ENCODE peak calls at places on chromosomes 5 and 9, in nine cellular contexts. H is upper lobe of right lung, B is A549, O is ovary, D is PC-3, E is fibroblast of the aortic adventitia, K is gastrocnemius medialis, U is A673, A is colonic mucosa. Z is an unnamed sample.

GRCh38 chr5:150757087-150757649 is 1.6 kb downstream of the DCTN4 start:
- DNase-seq in O (no peak), U (no peak), K (no peak), A (no peak), H (no peak), E (no peak), B (no peak), D (no peak), Z (peak)

GRCh38 chr9:98532147-98532546 is 176.6 kb downstream of the GABBR2 start:
- DNase-seq in U (no peak), H (no peak), O (no peak), E (no peak), A (no peak), B (no peak), D (no peak), K (no peak), Z (no peak)

GRCh38 chr9:113941056-113941455 is 64.9 kb downstream of the ZNF618 start:
- DNase-seq in K (no peak), A (no peak), U (no peak), B (no peak), O (no peak), D (no peak), E (peak), H (no peak), Z (no peak)

GRCh38 chr5:128498844-128499455 is 39.1 kb downstream of the FBN2 start:
- DNase-seq in O (no peak), B (peak), A (peak), U (peak), E (peak), D (peak), H (no peak), K (no peak), Z (peak)

GRCh38 chr5:115962565-115963402 is 509 bp downstream of the LVRN start:
- DNase-seq in K (no peak), U (no peak), A (no peak), D (no peak), O (peak), H (peak), B (no peak), E (no peak), Z (no peak)

GRCh38 chr5:78671609-78672008 is 23.0 kb upstream of the LHFPL2 start:
- DNase-seq in K (no peak), O (peak), U (no peak), A (peak), B (peak), D (peak), H (no peak), E (peak), Z (peak)

GRCh38 chr9:32738501-32739172 is 44.7 kb upstream of the TMEM215 start:
- DNase-seq in D (peak), A (no peak), O (no peak), U (no peak), K (no peak), H (no peak), E (no peak), B (peak), Z (peak)

GRCh38 chr9:31839273-31839672 is 545.2 kb upstream of the ACO1 start:
- DNase-seq in U (peak), A (no peak), K (no peak), D (peak), H (no peak), O (no peak), B (no peak), E (no peak), Z (no peak)

GRCh38 chr5:137280656-137281055 is 218.5 kb downstream of the SPOCK1 start:
- DNase-seq in O (no peak), H (no peak), B (peak), D (peak), U (no peak), K (no peak), E (no peak), A (no peak), Z (no peak)

GRCh38 chr9:3386753-3387152 is 139.0 kb downstream of the RFX3 start:
- DNase-seq in U (no peak), A (no peak), O (no peak), K (no peak), B (no peak), E (peak), H (no peak), D (no peak), Z (peak)

GRCh38 chr5:93497101-93497500 is 83.9 kb downstream of the NR2F1-AS1 start:
- DNase-seq in K (no peak), U (no peak), E (peak), B (no peak), A (no peak), H (no peak), D (no peak), O (no peak), Z (no peak)

DNA sequence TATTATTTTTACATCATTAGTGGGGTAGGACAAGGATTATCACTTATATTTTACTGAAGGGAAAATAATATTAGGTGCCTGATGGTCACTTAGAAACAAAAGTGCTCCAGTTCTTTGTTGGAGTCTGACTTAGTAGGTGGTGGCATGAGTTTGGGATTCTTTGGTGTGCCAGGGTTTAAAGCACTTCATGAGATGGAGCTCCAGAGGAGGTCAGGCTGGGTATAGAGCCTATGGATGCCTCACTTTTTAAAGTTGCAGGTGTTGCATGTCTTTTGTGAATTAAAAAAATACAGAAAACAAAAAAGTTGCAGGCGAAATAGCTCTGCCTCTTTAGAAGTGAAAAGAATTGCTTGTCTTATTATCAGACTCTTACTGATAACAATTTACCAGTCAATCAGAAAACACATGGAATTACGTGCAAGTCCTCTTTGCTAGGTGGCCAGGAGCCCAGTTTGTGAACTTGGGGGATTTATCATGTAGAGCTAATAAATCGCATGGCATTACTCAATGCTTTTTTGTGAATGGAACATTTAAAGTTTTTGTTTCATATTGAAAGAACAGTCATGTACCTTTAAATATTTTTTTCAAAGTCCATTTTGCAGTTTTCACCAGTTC is 1.6 kb downstream of the ITK start:
- DNase-seq in A (no peak), D (no peak), H (no peak), U (no peak), E (no peak), B (no peak), O (no peak), K (no peak), Z (no peak)
- H3K4me3 ChIP-seq in A (no peak), D (no peak), H (peak), U (no peak), E (no peak), B (no peak), O (no peak), K (no peak), Z (no peak)

DNA sequence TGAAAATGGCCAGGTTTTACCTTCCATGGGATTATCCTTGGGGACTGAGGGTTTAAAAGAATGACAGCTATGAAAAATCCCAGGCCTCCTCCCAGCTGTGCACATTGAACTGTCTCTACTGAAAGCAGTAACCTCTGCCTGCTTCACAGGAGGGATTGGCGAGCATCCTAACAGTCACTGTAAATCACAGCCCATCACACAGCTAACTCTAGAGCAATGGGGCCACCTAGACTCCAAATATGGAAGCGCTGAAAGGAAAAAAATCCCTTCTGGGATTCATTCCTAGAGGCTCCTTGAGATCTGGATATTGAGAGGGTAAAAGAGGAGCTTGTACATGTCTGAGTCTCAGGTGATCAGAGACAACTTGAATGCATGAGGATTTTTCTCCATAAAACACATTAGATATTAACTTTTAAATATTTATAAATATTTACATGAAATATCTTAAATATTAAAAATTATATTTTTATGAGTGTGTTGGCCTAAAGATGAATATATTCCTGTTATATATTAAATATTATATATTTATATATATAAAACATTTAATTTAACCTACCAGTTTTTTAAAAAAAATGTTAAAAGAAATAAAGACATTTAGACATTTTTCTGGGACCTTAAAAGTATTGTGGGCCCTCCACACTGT is 133.8 kb upstream of the SLC24A2 start:
- DNase-seq in H (no peak), E (peak), U (peak), D (peak), O (peak), K (no peak), B (peak), A (no peak), Z (peak)
- TF ChIP-seq CTCF in H (peak), E (peak), U (peak), D (peak), O (no peak), K (no peak), B (peak), A (no peak), Z (peak)

DNA sequence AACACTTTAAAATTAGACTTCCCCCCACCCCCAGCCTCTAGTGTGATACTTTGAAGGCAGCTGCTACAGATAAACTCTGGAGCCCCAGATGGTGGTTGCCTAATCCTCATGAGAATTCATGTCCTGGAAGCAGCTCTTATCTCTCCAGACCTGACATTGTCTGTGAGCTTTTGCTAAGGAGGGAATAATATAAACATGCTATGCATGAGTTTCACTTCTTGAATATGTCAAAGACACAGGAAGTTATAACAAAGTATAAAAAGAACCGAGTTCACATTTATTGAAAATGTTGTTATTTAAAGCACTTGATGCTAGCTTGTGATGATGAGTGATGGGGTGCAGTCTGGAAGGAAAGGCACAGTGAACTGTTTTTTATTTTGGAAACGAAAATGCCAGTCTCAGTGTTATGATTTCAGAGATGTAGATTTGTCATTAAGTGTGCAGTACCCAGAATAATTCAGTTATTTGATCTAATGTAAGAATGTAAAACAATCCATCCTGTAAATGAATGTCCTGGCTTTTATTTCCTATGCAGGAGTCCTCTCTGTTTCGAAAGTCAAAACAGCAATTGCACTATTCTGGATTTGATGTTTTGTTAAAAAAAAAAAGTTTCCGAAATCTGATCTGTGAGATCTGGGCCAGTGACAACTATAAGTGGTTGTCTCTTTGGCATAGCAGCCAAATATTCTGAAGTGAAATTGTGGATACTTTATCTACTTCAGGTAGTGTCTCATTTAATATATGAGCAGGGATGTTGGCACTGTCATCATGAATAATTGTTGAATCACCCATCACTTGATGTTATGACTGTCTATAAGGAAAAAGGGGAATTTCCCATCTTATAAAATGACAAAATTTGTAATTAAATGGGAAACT is 77.0 kb downstream of the ZCCHC7 start:
- DNase-seq in D (peak), O (no peak), U (peak), B (no peak), H (no peak), E (peak), A (no peak), K (no peak), Z (peak)
- H3K4me3 ChIP-seq in D (no peak), O (no peak), U (peak), B (no peak), H (no peak), E (no peak), A (no peak), K (no peak), Z (no peak)

GRCh38 chr5:41641621-41642020 is 131.2 kb upstream of the PLCXD3 start:
- DNase-seq in E (peak), A (no peak), K (no peak), B (peak), H (no peak), O (no peak), U (peak), D (peak), Z (peak)
- TF ChIP-seq CTCF in E (no peak), A (no peak), K (no peak), B (no peak), H (no peak), O (no peak), U (peak), D (peak), Z (peak)

Z was measured in fibroblast of mammary gland.